ENCODE peak calls at places on chromosomes 13 and 19, in four cellular contexts. One of them, this sample, is unnamed.

GRCh38 chr13:112363867-112364528 is 12.2 kb upstream of the SPACA7 start:
- DNase-seq in hypothalamus: no peak
- DNase-seq in tibial nerve: no peak
- DNase-seq in stimulated activated naive CD8-positive, alpha-beta T cell treated with anti-CD3 and anti-CD28 coated beads, Interleukin-15, amount 100 ng/mL, for 72 hours: no peak
- DNase-seq in this sample: no peak

GRCh38 chr13:77918391-77919261 is at the start of gene EDNRB:
- DNase-seq in hypothalamus: peak; percentile 54
- DNase-seq in tibial nerve: peak; percentile 43
- DNase-seq in stimulated activated naive CD8-positive, alpha-beta T cell treated with anti-CD3 and anti-CD28 coated beads, Interleukin-15, amount 100 ng/mL, for 72 hours: no peak
- DNase-seq in this sample: no peak

GRCh38 chr19:13020002-13020414 is 24.7 kb downstream of the NFIX start:
- DNase-seq in hypothalamus: no peak
- DNase-seq in tibial nerve: no peak
- DNase-seq in stimulated activated naive CD8-positive, alpha-beta T cell treated with anti-CD3 and anti-CD28 coated beads, Interleukin-15, amount 100 ng/mL, for 72 hours: no peak
- DNase-seq in this sample: no peak

GRCh38 chr19:50518091-50519005 is 4.6 kb upstream of the ASPDH start:
- DNase-seq in hypothalamus: no peak
- DNase-seq in tibial nerve: no peak
- DNase-seq in stimulated activated naive CD8-positive, alpha-beta T cell treated with anti-CD3 and anti-CD28 coated beads, Interleukin-15, amount 100 ng/mL, for 72 hours: no peak
- DNase-seq in this sample: no peak

GRCh38 chr13:87376081-87376480 is 295.1 kb upstream of the SLITRK5 start:
- DNase-seq in tibial nerve: no peak
- DNase-seq in hypothalamus: no peak
- DNase-seq in stimulated activated naive CD8-positive, alpha-beta T cell treated with anti-CD3 and anti-CD28 coated beads, Interleukin-15, amount 100 ng/mL, for 72 hours: no peak
- DNase-seq in this sample: no peak

GRCh38 chr13:39451301-39451700 is 151.7 kb downstream of the LHFPL6 start:
- DNase-seq in tibial nerve: peak; percentile 70
- DNase-seq in stimulated activated naive CD8-positive, alpha-beta T cell treated with anti-CD3 and anti-CD28 coated beads, Interleukin-15, amount 100 ng/mL, for 72 hours: no peak
- DNase-seq in hypothalamus: no peak
- DNase-seq in this sample: peak; percentile 3

GRCh38 chr13:31418186-31418585 is 218.4 kb downstream of the B3GLCT start:
- DNase-seq in tibial nerve: no peak
- DNase-seq in stimulated activated naive CD8-positive, alpha-beta T cell treated with anti-CD3 and anti-CD28 coated beads, Interleukin-15, amount 100 ng/mL, for 72 hours: no peak
- DNase-seq in hypothalamus: no peak
- DNase-seq in this sample: no peak

GRCh38 chr19:40270362-40271089 is 14.6 kb downstream of the AKT2 start:
- DNase-seq in stimulated activated naive CD8-positive, alpha-beta T cell treated with anti-CD3 and anti-CD28 coated beads, Interleukin-15, amount 100 ng/mL, for 72 hours: no peak
- DNase-seq in hypothalamus: no peak
- DNase-seq in tibial nerve: no peak
- DNase-seq in this sample: no peak

GRCh38 chr19:48900477-48901452 is 653 bp downstream of the NUCB1 start:
- DNase-seq in hypothalamus: no peak
- DNase-seq in stimulated activated naive CD8-positive, alpha-beta T cell treated with anti-CD3 and anti-CD28 coated beads, Interleukin-15, amount 100 ng/mL, for 72 hours: peak; percentile 30
- DNase-seq in tibial nerve: no peak
- DNase-seq in this sample: no peak

GRCh38 chr13:86193281-86193680 is 394.1 kb upstream of the SLITRK6 start:
- DNase-seq in stimulated activated naive CD8-positive, alpha-beta T cell treated with anti-CD3 and anti-CD28 coated beads, Interleukin-15, amount 100 ng/mL, for 72 hours: no peak
- DNase-seq in tibial nerve: no peak
- DNase-seq in hypothalamus: no peak
- DNase-seq in this sample: no peak

GRCh38 chr19:10809693-10810285 is 26.2 kb downstream of the TMED1 start:
- DNase-seq in hypothalamus: no peak
- DNase-seq in stimulated activated naive CD8-positive, alpha-beta T cell treated with anti-CD3 and anti-CD28 coated beads, Interleukin-15, amount 100 ng/mL, for 72 hours: no peak
- DNase-seq in tibial nerve: no peak
- DNase-seq in this sample: no peak

GRCh38 chr13:23212621-23213020 is 31.8 kb downstream of the SGCG start:
- DNase-seq in tibial nerve: no peak
- DNase-seq in stimulated activated naive CD8-positive, alpha-beta T cell treated with anti-CD3 and anti-CD28 coated beads, Interleukin-15, amount 100 ng/mL, for 72 hours: no peak
- DNase-seq in hypothalamus: no peak
- DNase-seq in this sample: no peak

GRCh38 chr19:9836021-9836420 is 903 bp downstream of the PIN1 start:
- DNase-seq in hypothalamus: no peak
- DNase-seq in tibial nerve: no peak
- DNase-seq in stimulated activated naive CD8-positive, alpha-beta T cell treated with anti-CD3 and anti-CD28 coated beads, Interleukin-15, amount 100 ng/mL, for 72 hours: no peak
- DNase-seq in this sample: no peak

GRCh38 chr13:51636349-51636890 is 52.2 kb downstream of the WDFY2 start:
- DNase-seq in stimulated activated naive CD8-positive, alpha-beta T cell treated with anti-CD3 and anti-CD28 coated beads, Interleukin-15, amount 100 ng/mL, for 72 hours: no peak
- DNase-seq in hypothalamus: no peak
- DNase-seq in tibial nerve: no peak
- DNase-seq in this sample: no peak

GRCh38 chr19:45781282-45782161 is 768 bp downstream of the DMPK start:
- DNase-seq in tibial nerve: no peak
- DNase-seq in hypothalamus: no peak
- DNase-seq in stimulated activated naive CD8-positive, alpha-beta T cell treated with anti-CD3 and anti-CD28 coated beads, Interleukin-15, amount 100 ng/mL, for 72 hours: no peak
- DNase-seq in this sample: no peak

GRCh38 chr19:15254547-15254946 is 22.3 kb upstream of the EPHX3 start:
- DNase-seq in stimulated activated naive CD8-positive, alpha-beta T cell treated with anti-CD3 and anti-CD28 coated beads, Interleukin-15, amount 100 ng/mL, for 72 hours: no peak
- DNase-seq in tibial nerve: no peak
- DNase-seq in hypothalamus: no peak
- DNase-seq in this sample: no peak

GRCh38 chr13:39485314-39485700 is 117.7 kb downstream of the LHFPL6 start:
- DNase-seq in tibial nerve: no peak
- DNase-seq in stimulated activated naive CD8-positive, alpha-beta T cell treated with anti-CD3 and anti-CD28 coated beads, Interleukin-15, amount 100 ng/mL, for 72 hours: no peak
- DNase-seq in hypothalamus: no peak
- DNase-seq in this sample: no peak

GRCh38 chr19:46147166-46147740 is 785 bp upstream of the IGFL2 start:
- DNase-seq in stimulated activated naive CD8-positive, alpha-beta T cell treated with anti-CD3 and anti-CD28 coated beads, Interleukin-15, amount 100 ng/mL, for 72 hours: no peak
- DNase-seq in tibial nerve: no peak
- DNase-seq in hypothalamus: no peak
- DNase-seq in this sample: no peak

GRCh38 chr13:79571147-79571546 is 90.2 kb downstream of the NDFIP2 start:
- DNase-seq in stimulated activated naive CD8-positive, alpha-beta T cell treated with anti-CD3 and anti-CD28 coated beads, Interleukin-15, amount 100 ng/mL, for 72 hours: no peak
- DNase-seq in tibial nerve: no peak
- DNase-seq in hypothalamus: no peak
- DNase-seq in this sample: no peak

GRCh38 chr13:83810136-83810535 is 72.1 kb downstream of the SLITRK1 start:
- DNase-seq in hypothalamus: no peak
- DNase-seq in stimulated activated naive CD8-positive, alpha-beta T cell treated with anti-CD3 and anti-CD28 coated beads, Interleukin-15, amount 100 ng/mL, for 72 hours: no peak
- DNase-seq in tibial nerve: no peak
- DNase-seq in this sample: no peak

GRCh38 chr13:24097064-24097463 is 63.5 kb upstream of the SPATA13 start:
- DNase-seq in hypothalamus: no peak
- DNase-seq in stimulated activated naive CD8-positive, alpha-beta T cell treated with anti-CD3 and anti-CD28 coated beads, Interleukin-15, amount 100 ng/mL, for 72 hours: peak; percentile 75
- DNase-seq in tibial nerve: no peak
- DNase-seq in this sample: no peak

GRCh38 chr13:33322474-33322827 is 36.9 kb upstream of the STARD13 start:
- DNase-seq in tibial nerve: no peak
- DNase-seq in hypothalamus: no peak
- DNase-seq in stimulated activated naive CD8-positive, alpha-beta T cell treated with anti-CD3 and anti-CD28 coated beads, Interleukin-15, amount 100 ng/mL, for 72 hours: no peak
- DNase-seq in this sample: no peak

GRCh38 chr13:32443111-32443510 is 15.2 kb upstream of the N4BP2L1 start:
- DNase-seq in stimulated activated naive CD8-positive, alpha-beta T cell treated with anti-CD3 and anti-CD28 coated beads, Interleukin-15, amount 100 ng/mL, for 72 hours: peak; percentile 21
- DNase-seq in tibial nerve: peak; percentile 19
- DNase-seq in hypothalamus: no peak
- DNase-seq in this sample: peak; percentile 34

GRCh38 chr13:22121340-22121739 is 450.5 kb downstream of the FGF9 start:
- DNase-seq in hypothalamus: no peak
- DNase-seq in stimulated activated naive CD8-positive, alpha-beta T cell treated with anti-CD3 and anti-CD28 coated beads, Interleukin-15, amount 100 ng/mL, for 72 hours: no peak
- DNase-seq in tibial nerve: no peak
- DNase-seq in this sample: no peak

GRCh38 chr19:32178401-32178800 is 167.0 kb upstream of the ZNF507 start:
- DNase-seq in stimulated activated naive CD8-positive, alpha-beta T cell treated with anti-CD3 and anti-CD28 coated beads, Interleukin-15, amount 100 ng/mL, for 72 hours: no peak
- DNase-seq in hypothalamus: no peak
- DNase-seq in tibial nerve: no peak
- DNase-seq in this sample: no peak

GRCh38 chr13:35856084-35856483 is 275.1 kb downstream of the DCLK1 start:
- DNase-seq in stimulated activated naive CD8-positive, alpha-beta T cell treated with anti-CD3 and anti-CD28 coated beads, Interleukin-15, amount 100 ng/mL, for 72 hours: no peak
- DNase-seq in tibial nerve: no peak
- DNase-seq in hypothalamus: no peak
- DNase-seq in this sample: no peak

GRCh38 chr19:12374026-12374425 is 8.5 kb upstream of the ZNF442 start:
- DNase-seq in hypothalamus: no peak
- DNase-seq in stimulated activated naive CD8-positive, alpha-beta T cell treated with anti-CD3 and anti-CD28 coated beads, Interleukin-15, amount 100 ng/mL, for 72 hours: no peak
- DNase-seq in tibial nerve: no peak
- DNase-seq in this sample: no peak

GRCh38 chr13:112078216-112078615 is 11.3 kb downstream of the SOX1 start:
- DNase-seq in hypothalamus: no peak
- DNase-seq in stimulated activated naive CD8-positive, alpha-beta T cell treated with anti-CD3 and anti-CD28 coated beads, Interleukin-15, amount 100 ng/mL, for 72 hours: no peak
- DNase-seq in tibial nerve: no peak
- DNase-seq in this sample: no peak

GRCh38 chr13:62524498-62524897 is 1108.8 kb upstream of the PCDH20 start:
- DNase-seq in hypothalamus: no peak
- DNase-seq in tibial nerve: no peak
- DNase-seq in stimulated activated naive CD8-positive, alpha-beta T cell treated with anti-CD3 and anti-CD28 coated beads, Interleukin-15, amount 100 ng/mL, for 72 hours: no peak
- DNase-seq in this sample: peak; percentile 24

GRCh38 chr19:17091758-17092333 is 16.3 kb downstream of the MYO9B start:
- DNase-seq in stimulated activated naive CD8-positive, alpha-beta T cell treated with anti-CD3 and anti-CD28 coated beads, Interleukin-15, amount 100 ng/mL, for 72 hours: no peak
- DNase-seq in hypothalamus: no peak
- DNase-seq in tibial nerve: no peak
- DNase-seq in this sample: no peak

GRCh38 chr19:3098515-3099346 is 4.6 kb downstream of the GNA11 start:
- DNase-seq in stimulated activated naive CD8-positive, alpha-beta T cell treated with anti-CD3 and anti-CD28 coated beads, Interleukin-15, amount 100 ng/mL, for 72 hours: no peak
- DNase-seq in hypothalamus: no peak
- DNase-seq in tibial nerve: no peak
- DNase-seq in this sample: peak; percentile 24

GRCh38 chr19:44641460-44641859 is 2.2 kb upstream of the PVR start:
- DNase-seq in hypothalamus: no peak
- DNase-seq in tibial nerve: no peak
- DNase-seq in stimulated activated naive CD8-positive, alpha-beta T cell treated with anti-CD3 and anti-CD28 coated beads, Interleukin-15, amount 100 ng/mL, for 72 hours: no peak
- DNase-seq in this sample: no peak